ENCODE peak calls at places on chromosomes 6 and 20, in eight cellular contexts. H is aorta; O is mammary epithelial cell; A is effector memory CD4-positive, alpha-beta T cell; C is IMR-90; T is psoas muscle; J is neural progenitor cell; U is tibial artery. Y is an unnamed sample.

GRCh38 chr6:39228111-39228971 is 934 bp downstream of the KCNK5 start:
- DNase-seq in H (peak; percentile 70), O (no peak), A (no peak), C (no peak), T (no peak), J (peak; percentile 41), U (no peak), Y (no peak)

GRCh38 chr20:11499235-11499634 is 418.5 kb upstream of the BTBD3 start:
- DNase-seq in H (no peak), O (no peak), A (no peak), C (no peak), T (no peak), J (no peak), U (no peak), Y (no peak)

GRCh38 chr6:163949367-163949766 is 534.8 kb downstream of the QKI start:
- DNase-seq in H (no peak), O (no peak), A (no peak), C (peak; percentile 30), T (no peak), J (no peak), U (no peak), Y (no peak)

GRCh38 chr20:7776148-7776547 is 164.1 kb downstream of the HAO1 start:
- DNase-seq in H (no peak), O (no peak), A (no peak), C (no peak), T (no peak), J (no peak), U (no peak), Y (no peak)

GRCh38 chr20:44271915-44272663 is 25.0 kb downstream of the GDAP1L1 start:
- DNase-seq in H (peak; percentile 24), O (no peak), A (no peak), C (no peak), T (no peak), J (peak; percentile 52), U (no peak), Y (no peak)

GRCh38 chr6:134813146-134813545 is 136.8 kb downstream of the ALDH8A1 start:
- DNase-seq in H (no peak), O (no peak), A (no peak), C (peak; percentile 67), T (no peak), J (no peak), U (no peak), Y (no peak)

GRCh38 chr6:134853111-134854055 is 96.5 kb downstream of the ALDH8A1 start:
- DNase-seq in H (no peak), O (peak; percentile 64), A (no peak), C (peak; percentile 79), T (no peak), J (no peak), U (no peak), Y (peak; percentile 35)

GRCh38 chr20:48703511-48704219 is 124.1 kb downstream of the PREX1 start:
- DNase-seq in H (peak; percentile 86), O (no peak), A (no peak), C (no peak), T (no peak), J (no peak), U (peak; percentile 91), Y (no peak)

GRCh38 chr20:25296094-25297093 is 48.5 kb downstream of the PYGB start:
- DNase-seq in H (no peak), O (no peak), A (no peak), C (peak; percentile 24), T (no peak), J (peak; percentile 34), U (no peak), Y (no peak)

GRCh38 chr20:2822073-2822472 is 5.9 kb downstream of the TMEM239 start:
- DNase-seq in H (no peak), O (no peak), A (peak; percentile 24), C (peak; percentile 30), T (no peak), J (peak; percentile 26), U (no peak), Y (no peak)

GRCh38 chr20:33516882-33517281 is 27.0 kb downstream of the CBFA2T2 start:
- DNase-seq in H (no peak), O (no peak), A (no peak), C (peak; percentile 11), T (no peak), J (no peak), U (no peak), Y (no peak)

GRCh38 chr6:1255646-1256365 is 56.1 kb upstream of the FOXQ1 start:
- DNase-seq in H (no peak), O (no peak), A (no peak), C (peak; percentile 58), T (no peak), J (no peak), U (no peak), Y (no peak)

GRCh38 chr6:130927305-130927704 is 100.1 kb downstream of the SMLR1 start:
- DNase-seq in H (no peak), O (peak; percentile 78), A (no peak), C (no peak), T (no peak), J (peak; percentile 27), U (no peak), Y (no peak)

GRCh38 chr20:680638-681037 is 5.0 kb upstream of the SCRT2 start:
- DNase-seq in H (peak; percentile 2), O (no peak), A (no peak), C (no peak), T (no peak), J (no peak), U (no peak), Y (no peak)
- H3K27me3 ChIP-seq in H (no peaks in the 10 kb centered on the region), O (peaks cover 13% of the 10 kb centered on the region), A (peaks cover 29% of the 10 kb centered on the region), C (peaks cover 31% of the 10 kb centered on the region), T (peaks cover 43% of the 10 kb centered on the region), J (peaks cover 44% of the 10 kb centered on the region), U (no peaks in the 10 kb centered on the region), Y (peaks cover 19% of the 10 kb centered on the region)

DNA sequence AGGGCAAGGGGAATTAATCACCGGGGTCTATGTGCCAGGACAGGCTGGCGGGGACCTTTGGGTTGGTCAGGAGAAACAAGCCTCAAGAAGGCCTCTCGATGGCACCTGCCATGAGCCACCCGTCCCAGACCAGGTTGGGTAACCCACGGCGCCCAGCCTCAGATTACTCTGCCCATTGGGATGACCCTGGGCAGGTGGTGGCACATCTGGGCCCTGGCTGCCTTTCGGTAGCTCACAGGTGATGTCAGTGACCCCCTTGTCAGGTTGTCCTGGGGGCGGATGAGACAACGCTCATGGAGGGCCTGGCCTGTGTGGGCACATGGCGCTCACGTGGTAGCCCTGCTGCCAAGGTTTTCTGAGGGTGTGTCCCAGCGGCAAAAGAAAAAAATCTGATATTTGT is 152.2 kb downstream of the SYCP2 start:
- DNase-seq in H (peak; percentile 67), O (no peak), A (no peak), C (no peak), T (no peak), J (no peak), U (peak; percentile 39), Y (no peak)
- H3K36me3 ChIP-seq in H (no peaks in the 10 kb centered on the region), O (no peaks in the 10 kb centered on the region), A (no peaks in the 10 kb centered on the region), C (no peaks in the 10 kb centered on the region), T (no peaks in the 10 kb centered on the region), J (no peaks in the 10 kb centered on the region), U (no peaks in the 10 kb centered on the region), Y (no peaks in the 10 kb centered on the region)

GRCh38 chr6:118936304-118936703 is 1.3 kb upstream of the MCM9 start:
- DNase-seq in H (no peak), O (no peak), A (no peak), C (no peak), T (no peak), J (no peak), U (no peak), Y (no peak)
- H3K4me3 ChIP-seq in H (no peak overlapping the region), O (no peak overlapping the region), A (no peak overlapping the region), C (no peak overlapping the region), T (no peak overlapping the region), J (no peak overlapping the region), U (no peak overlapping the region), Y (no peak overlapping the region)

GRCh38 chr20:18849131-18849530 is 35.5 kb downstream of the SCP2D1 start:
- DNase-seq in H (no peak), O (no peak), A (no peak), C (no peak), T (no peak), J (peak; percentile 56), U (no peak), Y (no peak)

GRCh38 chr20:18853216-18853615 is 39.6 kb downstream of the SCP2D1 start:
- DNase-seq in H (no peak), O (no peak), A (no peak), C (no peak), T (no peak), J (no peak), U (no peak), Y (no peak)

GRCh38 chr20:18852318-18852717 is 38.7 kb downstream of the SCP2D1 start:
- DNase-seq in H (no peak), O (peak; percentile 67), A (no peak), C (no peak), T (no peak), J (no peak), U (no peak), Y (no peak)

GRCh38 chr20:18851556-18852098 is 38.0 kb downstream of the SCP2D1 start:
- DNase-seq in H (no peak), O (peak; percentile 21), A (no peak), C (no peak), T (no peak), J (no peak), U (no peak), Y (no peak)

GRCh38 chr20:18847226-18847625 is 33.6 kb downstream of the SCP2D1 start:
- DNase-seq in H (no peak), O (no peak), A (no peak), C (no peak), T (no peak), J (no peak), U (no peak), Y (no peak)
- H3K27me3 ChIP-seq in H (no peaks in the 10 kb centered on the region), O (no peaks in the 10 kb centered on the region), A (no peaks in the 10 kb centered on the region), C (no peaks in the 10 kb centered on the region), T (no peaks in the 10 kb centered on the region), J (peaks cover 46% of the 10 kb centered on the region), U (no peaks in the 10 kb centered on the region), Y (no peaks in the 10 kb centered on the region)

GRCh38 chr6:26445934-26446667 is 5.8 kb downstream of the BTN3A3 start:
- DNase-seq in H (no peak), O (no peak), A (peak; percentile 16), C (no peak), T (no peak), J (no peak), U (no peak), Y (no peak)

GRCh38 chr6:26441977-26442376 is 1.7 kb downstream of the BTN3A3 start:
- DNase-seq in H (no peak), O (no peak), A (no peak), C (no peak), T (no peak), J (no peak), U (no peak), Y (no peak)

GRCh38 chr6:26452631-26453030 is 5.1 kb upstream of the BTN2A1 start:
- DNase-seq in H (no peak), O (no peak), A (no peak), C (no peak), T (no peak), J (no peak), U (no peak), Y (no peak)

GRCh38 chr6:26450240-26450639 is 7.5 kb upstream of the BTN2A1 start:
- DNase-seq in H (no peak), O (no peak), A (no peak), C (no peak), T (no peak), J (no peak), U (no peak), Y (no peak)

GRCh38 chr6:26447257-26447656 is 7.0 kb downstream of the BTN3A3 start:
- DNase-seq in H (no peak), O (no peak), A (no peak), C (no peak), T (no peak), J (no peak), U (no peak), Y (no peak)
- H3K36me3 ChIP-seq in H (no peaks in the 10 kb centered on the region), O (no peaks in the 10 kb centered on the region), A (peaks cover 57% of the 10 kb centered on the region), C (peaks cover 12% of the 10 kb centered on the region), T (no peaks in the 10 kb centered on the region), J (no peaks in the 10 kb centered on the region), U (peaks cover 5% of the 10 kb centered on the region), Y (no peaks in the 10 kb centered on the region)